ENCODE peak calls at places on chromosomes 16 and 17, in seven cellular contexts. T, W, Z, C, D, K and L are unnamed samples.

GRCh38 chr17:30514895-30515596 is 37.8 kb downstream of the GOSR1 start:
- DNase-seq in K (no peak), T (no peak), C (no peak), W (no peak), Z (no peak), D (no peak), L (no peak)

GRCh38 chr16:1458977-1459341 is 14.6 kb upstream of the CCDC154 start:
- DNase-seq in W (no peak), K (no peak), Z (no peak), C (no peak), T (no peak), D (no peak), L (no peak)

GRCh38 chr17:9928601-9929341 is 23.7 kb upstream of the RCVRN start:
- DNase-seq in W (peak), C (no peak), Z (peak), K (no peak), D (peak), T (peak), L (no peak)

GRCh38 chr16:56190903-56191806 is at the start of gene GNAO1:
- DNase-seq in T (peak), K (peak), C (peak), Z (peak), W (peak), D (peak), L (no peak)

GRCh38 chr16:58449768-58450167 is 50.2 kb upstream of the NDRG4 start:
- DNase-seq in K (peak), Z (no peak), D (no peak), T (no peak), W (no peak), C (no peak), L (no peak)

GRCh38 chr17:6462692-6463091 is 18.4 kb downstream of the PIMREG start:
- DNase-seq in C (no peak), T (no peak), K (no peak), D (no peak), Z (no peak), W (no peak), L (no peak)

GRCh38 chr16:74951206-74951605 is 33.7 kb downstream of the WDR59 start:
- DNase-seq in Z (no peak), K (no peak), D (no peak), C (no peak), T (no peak), W (no peak), L (no peak)

GRCh38 chr17:63954402-63955063 is 18.2 kb downstream of the SCN4A start:
- DNase-seq in C (no peak), Z (no peak), K (peak), T (no peak), D (no peak), W (no peak), L (peak)

GRCh38 chr17:60224064-60224463 is 74.3 kb downstream of the CA4 start:
- DNase-seq in K (no peak), W (no peak), T (peak), D (no peak), C (no peak), Z (no peak), L (no peak)

GRCh38 chr17:50665838-50666237 is 31.2 kb downstream of the ABCC3 start:
- DNase-seq in T (no peak), K (no peak), W (no peak), Z (no peak), D (no peak), C (no peak), L (no peak)

GRCh38 chr16:89557230-89557935 is 3.1 kb upstream of the RPL13 start:
- DNase-seq in D (peak), T (peak), W (peak), K (peak), C (peak), Z (peak), L (peak)

GRCh38 chr17:28367641-28368305 is 2.3 kb downstream of the VTN start:
- DNase-seq in K (no peak), Z (no peak), W (no peak), D (no peak), T (no peak), C (no peak), L (no peak)

GRCh38 chr16:59373632-59374031 is 639.5 kb upstream of the GOT2 start:
- DNase-seq in W (no peak), C (no peak), K (no peak), D (no peak), T (no peak), Z (no peak), L (no peak)

GRCh38 chr17:66713533-66714042 is 121.3 kb upstream of the CACNG5 start:
- DNase-seq in W (no peak), T (no peak), Z (no peak), D (no peak), K (no peak), C (no peak), L (no peak)

GRCh38 chr16:4847774-4848587 is 700 bp downstream of the UBN1 start:
- DNase-seq in D (peak), Z (peak), K (peak), T (peak), C (peak), W (peak), L (peak)

GRCh38 chr16:89506791-89507191 is 1.4 kb upstream of the SPG7 start:
- DNase-seq in K (no peak), Z (peak), W (no peak), T (no peak), D (no peak), C (no peak), L (no peak)

GRCh38 chr17:37081287-37081686 is 132.5 kb downstream of the AATF start:
- DNase-seq in T (peak), W (peak), D (no peak), K (peak), Z (no peak), C (no peak), L (no peak)